ENCODE peak calls at places on chromosome 6, in ten cellular contexts. Y is CD8-positive, alpha-beta T cell; N is ovary; J is IMR-90; I is GM12878; Z is right lobe of liver; L is breast epithelium; M is HFFc6; D is bronchial epithelial cell; B is left ventricle myocardium inferior. U is an unnamed sample.
A peak's percentile ranks its signal among the peaks of the same experiment; 100 is the strongest.

GRCh38 chr6:125865015-125865414 is 74.3 kb downstream of the NCOA7 start:
- DNase-seq in Y (no peak), N (no peak), J (no peak), I (no peak), Z (no peak), L (no peak), M (no peak), D (no peak), B (no peak), U (no peak)

GRCh38 chr6:37004044-37004984 is 1.1 kb upstream of the FGD2 start:
- DNase-seq in Y (no peak), N (no peak), J (no peak), I (no peak), Z (no peak), L (no peak), M (no peak), D (no peak), B (no peak), U (no peak)

GRCh38 chr6:139129284-139129683 is 5.6 kb upstream of the HECA start:
- DNase-seq in Y (no peak), N (no peak), J (peak; percentile 39), I (no peak), Z (no peak), L (no peak), M (no peak), D (no peak), B (no peak), U (peak; percentile 58)

GRCh38 chr6:48535569-48535968 is 424.6 kb upstream of the PTCHD4 start:
- DNase-seq in Y (no peak), N (no peak), J (peak; percentile 4), I (no peak), Z (no peak), L (no peak), M (no peak), D (peak; percentile 75), B (no peak), U (peak; percentile 40)

GRCh38 chr6:53347921-53348435 is 772 bp downstream of the ELOVL5 start:
- DNase-seq in Y (no peak), N (peak; percentile 80), J (peak; percentile 52), I (no peak), Z (peak; percentile 82), L (peak; percentile 56), M (peak; percentile 57), D (no peak), B (peak; percentile 79), U (peak; percentile 53)

GRCh38 chr6:140579918-140580317 is 1205.5 kb upstream of the CITED2 start:
- DNase-seq in Y (no peak), N (no peak), J (no peak), I (no peak), Z (no peak), L (no peak), M (no peak), D (no peak), B (no peak), U (no peak)

GRCh38 chr6:33073431-33073871 is at the start of gene HLA-DPA1:
- DNase-seq in Y (no peak), N (no peak), J (peak; percentile 11), I (peak; percentile 97), Z (no peak), L (no peak), M (peak; percentile 24), D (peak; percentile 27), B (no peak), U (no peak)

GRCh38 chr6:95413789-95414188 is 163.5 kb upstream of the MANEA start:
- DNase-seq in Y (no peak), N (no peak), J (no peak), I (no peak), Z (no peak), L (no peak), M (no peak), D (no peak), B (no peak), U (no peak)

GRCh38 chr6:144480518-144480917 is 195.4 kb downstream of the UTRN start:
- DNase-seq in Y (no peak), N (no peak), J (peak; percentile 26), I (no peak), Z (no peak), L (no peak), M (no peak), D (no peak), B (no peak), U (no peak)

GRCh38 chr6:32173051-32173727 is 2.7 kb downstream of the AGPAT1 start:
- DNase-seq in Y (no peak), N (no peak), J (no peak), I (no peak), Z (no peak), L (no peak), M (no peak), D (no peak), B (no peak), U (no peak)

GRCh38 chr6:28943557-28944411 is 20.0 kb upstream of the TRIM27 start:
- DNase-seq in Y (peak; percentile 27), N (peak; percentile 57), J (peak; percentile 73), I (peak; percentile 42), Z (peak; percentile 67), L (peak; percentile 58), M (peak; percentile 76), D (peak; percentile 57), B (peak; percentile 69), U (peak; percentile 60)

GRCh38 chr6:20811112-20811746 is 277.0 kb downstream of the CDKAL1 start:
- DNase-seq in Y (no peak), N (no peak), J (peak; percentile 99), I (no peak), Z (no peak), L (no peak), M (peak; percentile 92), D (peak; percentile 97), B (no peak), U (peak; percentile 99)

DNA sequence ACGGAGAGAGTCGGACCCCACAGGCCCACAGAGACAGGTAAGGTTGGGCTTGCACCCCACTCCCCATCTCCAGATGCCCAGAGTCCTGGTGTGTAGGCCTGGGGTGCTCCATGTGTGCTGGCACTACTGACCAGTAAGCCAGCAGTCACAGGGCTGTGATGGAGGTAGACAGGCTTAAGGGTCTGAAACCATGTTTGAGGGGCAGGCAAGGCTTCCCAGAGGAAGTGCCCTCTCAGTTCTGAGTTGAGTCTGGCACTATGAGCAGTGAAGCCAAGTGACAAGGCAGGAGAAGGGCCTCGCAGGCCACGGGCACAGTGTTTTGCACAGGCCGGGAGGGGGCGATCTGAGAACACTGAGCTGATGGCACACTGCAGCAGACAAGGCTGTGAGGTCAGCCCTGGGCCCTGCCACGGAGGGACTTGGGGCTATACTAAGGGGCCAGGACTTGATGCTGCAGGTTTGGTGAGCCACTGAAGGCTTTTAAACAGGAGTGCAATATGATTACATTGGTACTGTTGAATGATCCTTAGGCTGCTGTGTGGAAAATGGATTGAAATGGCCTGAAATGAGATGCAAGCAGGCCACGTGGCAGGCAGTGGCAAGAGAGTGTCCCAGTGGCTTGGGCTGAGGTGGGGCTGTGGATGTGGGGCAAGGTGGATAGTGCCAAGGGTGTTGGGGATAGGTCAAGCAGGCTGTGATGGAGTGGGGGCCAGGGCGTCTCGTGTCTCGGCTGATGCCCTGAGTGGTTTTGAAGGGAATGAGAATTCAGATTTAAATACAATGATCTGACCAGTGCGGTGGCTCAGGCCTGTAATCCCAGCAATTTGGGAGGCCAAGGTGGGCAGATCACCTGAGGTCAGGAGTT is 20.3 kb downstream of the TTBK1 start:
- DNase-seq in Y (peak; percentile 57), N (peak; percentile 42), J (peak; percentile 62), I (peak; percentile 46), Z (peak; percentile 87), L (peak; percentile 44), M (peak; percentile 63), D (peak; percentile 49), B (peak; percentile 74), U (peak; percentile 62)
- TF ChIP-seq CTCF in Y (peak; percentile 57), N (no peak), J (peak; percentile 90), I (peak; percentile 97), Z (peak; percentile 89), L (peak; percentile 60), M (peak; percentile 88), D (peak; percentile 93), B (peak; percentile 82), U (peak; percentile 89)

DNA sequence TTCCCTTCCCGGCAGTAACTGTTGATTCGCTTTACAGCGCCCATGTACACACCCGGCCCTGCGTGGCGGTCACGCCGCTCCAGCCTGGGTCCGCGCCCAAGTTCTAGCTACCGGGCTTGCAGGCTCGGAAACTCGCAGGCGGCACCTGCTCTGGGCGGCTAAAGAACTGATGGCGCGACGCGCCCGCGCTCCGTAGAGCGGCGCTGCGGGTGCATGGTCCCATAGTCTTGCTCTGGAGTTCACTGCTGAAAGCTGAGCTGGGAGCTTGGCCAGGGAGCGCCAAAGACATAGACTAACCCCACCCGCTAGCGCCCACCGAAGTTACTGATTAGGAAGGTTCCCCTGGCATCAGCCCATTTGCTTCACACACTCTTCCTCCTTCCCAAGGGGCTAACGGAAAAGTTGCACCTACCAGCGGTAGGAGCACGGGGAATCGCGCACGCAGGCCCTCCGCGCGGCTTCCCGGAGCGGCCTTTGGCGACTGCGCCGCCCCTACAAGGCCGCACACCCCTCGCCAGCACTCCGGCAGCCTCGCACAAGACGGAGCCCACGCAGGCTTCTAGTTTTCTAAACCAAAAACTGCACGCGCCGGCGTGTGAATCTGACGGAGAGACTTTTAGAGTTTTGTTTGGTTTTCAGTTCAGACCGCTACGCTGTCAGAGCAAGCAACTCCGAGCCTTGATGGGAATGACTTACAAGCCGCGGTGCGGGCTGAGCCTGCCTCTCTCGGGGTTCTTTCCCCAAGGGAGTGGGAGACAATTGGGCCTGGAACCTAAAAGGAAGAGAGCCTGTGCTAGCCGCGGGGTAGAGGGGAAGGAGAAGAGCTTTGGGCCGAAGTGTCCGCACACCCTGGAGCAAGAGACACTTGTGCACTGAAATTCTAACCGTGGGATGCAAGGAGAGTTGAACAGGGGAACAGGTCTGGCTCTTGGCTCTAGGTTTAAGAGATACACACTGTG is 994 bp upstream of the POU3F2 start:
- DNase-seq in Y (no peak), N (peak; percentile 47), J (peak; percentile 16), I (no peak), Z (peak; percentile 67), L (no peak), M (peak; percentile 3), D (no peak), B (no peak), U (no peak)
- TF ChIP-seq CTCF in Y (no peak), N (no peak), J (no peak), I (no peak), Z (no peak), L (no peak), M (no peak), D (no peak), B (peak; percentile 26), U (peak; percentile 16)

GRCh38 chr6:66496659-66497058 is 789.6 kb upstream of the EYS start:
- DNase-seq in Y (no peak), N (no peak), J (no peak), I (no peak), Z (no peak), L (no peak), M (no peak), D (peak; percentile 1), B (no peak), U (no peak)
- TF ChIP-seq CTCF in Y (no peak), N (no peak), J (no peak), I (peak; percentile 26), Z (no peak), L (no peak), M (peak; percentile 18), D (no peak), B (no peak), U (peak; percentile 45)

DNA sequence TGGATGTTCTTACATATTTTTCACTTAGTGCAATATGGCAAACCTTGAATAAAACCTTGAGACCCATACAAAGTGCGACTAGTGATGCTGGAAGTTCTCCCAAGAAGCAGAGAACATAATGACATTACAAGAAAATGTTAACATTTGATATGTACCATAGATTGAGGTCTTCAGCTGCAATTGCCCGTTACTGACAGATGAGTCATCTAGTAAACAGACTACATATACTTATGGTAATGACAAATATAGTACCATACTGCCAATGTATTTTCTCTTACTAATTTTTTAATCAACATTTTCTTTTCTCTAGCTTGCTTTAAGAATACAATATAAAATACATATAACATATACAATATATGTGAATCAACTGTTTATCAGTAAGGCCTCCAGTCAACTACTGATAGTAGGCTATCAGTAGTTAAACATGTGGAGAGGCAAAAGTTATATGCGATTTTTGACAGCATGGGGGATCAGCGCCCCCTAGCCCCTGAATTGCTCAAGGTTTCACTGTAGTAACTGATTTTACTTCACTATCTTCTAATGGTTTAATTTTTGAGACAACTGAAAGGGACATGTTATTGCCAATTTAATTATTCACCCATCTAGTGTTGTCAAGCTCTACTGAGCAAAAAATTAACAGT is 166.7 kb upstream of the ADGRB3 start:
- DNase-seq in Y (no peak), N (no peak), J (no peak), I (no peak), Z (no peak), L (no peak), M (no peak), D (peak; percentile 0), B (no peak), U (no peak)
- TF ChIP-seq CTCF in Y (no peak), N (no peak), J (no peak), I (no peak), Z (no peak), L (no peak), M (no peak), D (no peak), B (no peak), U (peak; percentile 65)